ENCODE peak calls at places on chromosomes 16 and 17, in ten cellular contexts. V is GM06990, B is HFFc6, Y is PC-9, H is tibial artery, O is fibroblast of pulmonary artery, K is body of pancreas, X is AG09319, G is gastrocnemius medialis, C is cardiac fibroblast. N is an unnamed sample.

GRCh38 chr17:19238167-19238505 is 970 bp downstream of the EPN2 start:
- DNase-seq in Y (peak; percentile 34), V (peak; percentile 20), C (peak; percentile 31), O (no peak), G (no peak), B (no peak), H (peak; percentile 32), X (no peak), K (peak; percentile 62), N (peak; percentile 35)

GRCh38 chr16:57628008-57628781 is at the start of gene ADGRG1:
- DNase-seq in H (peak; percentile 75), O (peak; percentile 97), X (peak; percentile 83), V (no peak), C (peak; percentile 97), Y (peak; percentile 89), K (peak; percentile 56), B (peak; percentile 95), G (no peak), N (peak; percentile 47)

GRCh38 chr16:86751081-86752030 is 173.0 kb downstream of the FOXL1 start:
- DNase-seq in C (peak; percentile 88), H (peak; percentile 63), X (peak; percentile 49), K (no peak), B (peak; percentile 78), G (no peak), V (no peak), O (peak; percentile 78), Y (no peak), N (no peak)

GRCh38 chr16:25009822-25010221 is 5.3 kb downstream of the ARHGAP17 start:
- DNase-seq in Y (no peak), V (no peak), X (no peak), G (no peak), K (peak; percentile 30), C (no peak), H (peak; percentile 49), O (peak; percentile 33), B (peak; percentile 12), N (no peak)

GRCh38 chr17:74935585-74936469 is at the start of gene OTOP3:
- DNase-seq in B (no peak), C (no peak), K (peak; percentile 37), Y (no peak), V (no peak), H (no peak), G (no peak), X (no peak), O (no peak), N (no peak)

GRCh38 chr16:79776243-79776884 is 175.8 kb upstream of the MAF start:
- DNase-seq in X (no peak), V (no peak), G (no peak), B (no peak), C (peak; percentile 60), O (peak; percentile 11), K (peak; percentile 19), Y (no peak), H (peak; percentile 35), N (no peak)

GRCh38 chr16:424033-424622 is 1.3 kb upstream of the RAB11FIP3 start:
- DNase-seq in G (peak; percentile 93), V (no peak), O (peak; percentile 98), H (peak; percentile 91), Y (peak; percentile 66), K (peak; percentile 46), X (peak; percentile 90), B (peak; percentile 98), C (peak; percentile 97), N (no peak)

GRCh38 chr17:82334622-82335394 is 1.2 kb upstream of the SECTM1 start:
- DNase-seq in X (no peak), Y (no peak), K (no peak), V (no peak), B (no peak), H (no peak), O (peak; percentile 14), C (peak; percentile 19), G (no peak), N (no peak)

GRCh38 chr16:67459066-67459857 is 21.7 kb downstream of the ATP6V0D1 start:
- DNase-seq in O (no peak), X (no peak), Y (no peak), H (no peak), K (peak; percentile 94), B (no peak), G (peak; percentile 71), C (no peak), V (no peak), N (no peak)

GRCh38 chr17:39617446-39618251 is 9.1 kb upstream of the PPP1R1B start:
- DNase-seq in V (peak; percentile 55), K (peak; percentile 86), C (peak; percentile 28), Y (peak; percentile 77), B (peak; percentile 30), X (peak; percentile 5), H (peak; percentile 51), G (peak; percentile 25), O (peak; percentile 57), N (no peak)

GRCh38 chr16:50265260-50265659 is 1.1 kb upstream of the ADCY7 start:
- DNase-seq in G (no peak), C (no peak), X (no peak), O (no peak), B (peak; percentile 13), V (peak; percentile 47), K (peak; percentile 23), Y (no peak), H (no peak), N (no peak)
- TF ChIP-seq CTCF in G (no peak), C (no peak), X (peak; percentile 11), O (peak; percentile 27), B (peak; percentile 56), V (peak; percentile 59), K (no peak), Y (no peak), H (no peak), N (peak; percentile 49)

GRCh38 chr17:11269210-11269609 is 28.2 kb downstream of the SHISA6 start:
- DNase-seq in X (no peak), B (no peak), V (no peak), O (no peak), Y (no peak), G (no peak), C (no peak), H (no peak), K (no peak), N (no peak)

GRCh38 chr17:11268176-11268575 is 27.2 kb downstream of the SHISA6 start:
- DNase-seq in G (no peak), B (no peak), O (no peak), H (no peak), K (no peak), Y (no peak), X (no peak), C (no peak), V (no peak), N (no peak)

DNA sequence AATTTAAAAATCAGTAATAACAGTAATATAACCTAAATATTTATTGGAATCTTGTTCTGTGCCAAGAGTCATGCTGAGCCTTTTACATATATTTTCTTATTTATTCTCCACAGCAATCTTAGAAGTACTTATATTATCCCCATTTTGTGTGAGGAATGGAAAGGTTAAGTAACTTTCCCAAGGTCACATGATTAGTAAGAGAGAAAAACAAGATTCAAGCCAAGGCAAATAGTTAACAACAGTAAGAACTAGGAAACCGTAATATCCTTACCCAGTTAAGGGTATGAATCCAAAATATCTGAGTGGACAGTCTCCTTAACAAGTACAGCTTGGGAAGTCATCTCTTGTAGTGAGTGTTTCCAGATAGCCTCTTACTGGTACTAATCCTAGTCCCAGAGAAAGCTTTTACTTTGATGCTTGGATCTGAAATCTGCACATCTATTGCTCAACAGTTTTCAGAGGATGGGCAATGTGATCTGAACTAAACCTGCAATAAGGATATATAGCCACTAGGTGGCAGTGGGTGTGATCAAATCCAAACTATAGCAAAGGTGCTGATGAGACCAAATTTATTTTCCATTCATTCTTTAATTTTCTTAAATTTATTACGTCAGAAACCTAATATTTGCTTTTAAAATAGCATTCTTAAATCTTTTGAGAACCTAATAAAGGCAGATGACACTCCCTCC is 23.3 kb downstream of the SHISA6 start:
- DNase-seq in X (no peak), Y (no peak), O (no peak), V (no peak), H (no peak), G (no peak), C (peak; percentile 2), B (no peak), K (no peak), N (no peak)
- TF ChIP-seq CTCF in X (no peak), Y (peak; percentile 52), O (peak; percentile 8), V (peak; percentile 19), H (no peak), G (no peak), C (peak; percentile 17), B (peak; percentile 48), K (peak; percentile 23), N (peak; percentile 6)

DNA sequence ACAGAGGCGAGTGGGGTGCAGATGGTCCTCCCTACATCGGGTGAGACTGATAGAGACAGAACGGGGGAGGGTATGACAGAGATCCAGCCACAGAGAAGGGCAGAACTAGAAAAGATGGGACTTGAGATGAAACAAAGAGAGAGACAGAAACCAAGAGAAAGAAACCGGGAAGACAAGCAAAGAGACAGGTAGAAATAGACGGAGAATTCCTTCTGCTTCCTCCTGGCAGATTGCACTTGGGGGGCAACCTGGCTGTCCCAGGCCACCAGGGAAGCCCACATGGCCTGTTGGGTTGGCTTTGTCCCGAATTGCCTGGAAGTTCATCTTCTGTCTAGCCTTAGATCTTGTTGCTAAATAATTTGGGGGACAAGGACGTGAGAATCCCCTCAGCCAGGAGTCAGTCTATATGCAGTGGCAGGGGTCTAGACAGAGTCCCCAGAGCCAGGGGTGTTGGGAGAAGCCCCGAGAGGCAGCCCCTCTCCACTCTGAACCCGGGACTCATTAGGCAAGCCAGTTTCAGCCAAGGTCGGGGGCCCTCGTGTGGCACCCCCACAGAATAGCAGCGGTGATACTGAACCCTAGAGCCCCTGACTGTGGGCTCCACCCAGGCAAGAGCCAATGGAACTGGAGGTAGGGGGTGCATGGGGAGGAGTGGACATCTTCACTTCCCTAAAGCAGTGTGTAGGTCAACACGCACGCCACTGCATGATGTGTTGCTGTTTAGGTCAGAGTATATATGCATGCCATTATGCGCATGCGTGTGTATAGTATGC is 626 bp upstream of the TSPOAP1 start:
- DNase-seq in B (no peak), V (peak; percentile 88), Y (no peak), C (no peak), O (no peak), G (no peak), X (no peak), H (peak; percentile 53), K (no peak), N (peak; percentile 76)
- TF ChIP-seq CTCF in B (peak; percentile 58), V (peak; percentile 70), Y (no peak), C (peak; percentile 2), O (peak; percentile 16), G (no peak), X (peak; percentile 4), H (no peak), K (no peak), N (peak; percentile 65)

DNA sequence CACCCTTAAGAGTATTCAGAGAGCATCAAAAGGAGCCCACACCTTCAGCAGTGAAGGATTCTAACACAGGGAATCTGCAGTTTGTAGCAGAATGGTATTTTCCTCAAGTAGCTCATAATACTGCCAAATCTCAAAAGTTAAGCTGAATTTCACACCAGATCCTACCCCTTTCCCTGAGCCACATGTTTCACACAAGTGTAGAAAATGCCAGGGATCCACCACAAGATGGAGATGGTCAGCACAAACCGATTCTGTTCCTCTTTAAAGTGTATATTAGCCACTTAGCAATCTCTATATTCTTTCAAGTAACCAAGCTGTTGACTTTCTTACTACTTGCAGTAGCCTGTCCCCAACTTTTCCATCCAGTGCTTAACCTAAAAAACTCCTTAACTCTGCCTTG is 13.2 kb downstream of the GINS2 start:
- DNase-seq in K (no peak), X (no peak), V (no peak), C (peak; percentile 47), O (peak; percentile 60), H (no peak), B (peak; percentile 27), Y (no peak), G (no peak), N (no peak)
- TF ChIP-seq CTCF in K (no peak), X (peak; percentile 56), V (peak; percentile 41), C (peak; percentile 63), O (peak; percentile 66), H (no peak), B (peak; percentile 69), Y (peak; percentile 57), G (no peak), N (peak; percentile 37)

N was measured in GM10248.